ENCODE peak calls at places on chromosomes 11 and 22, in eight cellular contexts. T is NCI-H2081; K is CD8-positive, alpha-beta T cell; S is stomach; Z is mesendoderm; E is colonic mucosa; R is GM19239; F is stimulated activated CD4-positive, alpha-beta T cell treated with anti-CD3 and anti-CD28 coated beads, Interleukin-1b, Interleukin-23, amount 100 ng/mL, for 48 hours. A is an unnamed sample.

GRCh38 chr11:87466228-87466627 is 428.5 kb downstream of the TMEM135 start:
- DNase-seq in K (no peak), R (no peak), E (no peak), Z (no peak), T (no peak), S (no peak), F (no peak), A (no peak)

GRCh38 chr11:134333312-134333711 is 1.5 kb downstream of the GLB1L2 start:
- DNase-seq in F (no peak), K (no peak), T (no peak), E (no peak), S (no peak), Z (no peak), R (no peak), A (no peak)

GRCh38 chr11:4610258-4610935 is 2.4 kb upstream of the TRIM68 start:
- DNase-seq in T (no peak), R (no peak), K (no peak), S (no peak), Z (peak), E (no peak), F (no peak), A (no peak)

GRCh38 chr11:69553416-69554357 is 72.2 kb downstream of the LINC01488 start:
- DNase-seq in F (no peak), Z (no peak), R (no peak), T (no peak), S (no peak), K (no peak), E (no peak), A (no peak)

GRCh38 chr11:94149435-94149834 is 20.8 kb downstream of the PANX1 start:
- DNase-seq in K (no peak), S (no peak), T (no peak), F (no peak), E (no peak), Z (no peak), R (no peak), A (no peak)

GRCh38 chr11:19683141-19683805 is 29.4 kb upstream of the NAV2 start:
- DNase-seq in T (no peak), E (no peak), K (no peak), S (no peak), R (no peak), F (no peak), Z (no peak), A (no peak)

GRCh38 chr22:37906364-37907008 is 389 bp downstream of the MICALL1 start:
- DNase-seq in E (peak), F (peak), S (no peak), Z (no peak), K (peak), T (no peak), R (peak), A (peak)

GRCh38 chr11:10845589-10845988 is 12.3 kb downstream of the ZBED5 start:
- DNase-seq in E (no peak), K (no peak), F (no peak), T (no peak), R (no peak), Z (no peak), S (no peak), A (no peak)

GRCh38 chr11:2947744-2948143 is 18.5 kb upstream of the PHLDA2 start:
- DNase-seq in K (no peak), T (no peak), E (no peak), Z (no peak), F (no peak), R (no peak), S (no peak), A (no peak)

GRCh38 chr11:113847580-113847979 is 27.8 kb downstream of the USP28 start:
- DNase-seq in R (no peak), Z (no peak), F (no peak), K (no peak), E (no peak), T (no peak), S (no peak), A (no peak)

GRCh38 chr22:46043816-46044717 is 67.1 kb upstream of the WNT7B start:
- DNase-seq in Z (peak), E (peak), S (peak), K (no peak), R (no peak), T (peak), F (peak), A (no peak)

GRCh38 chr11:3014314-3014938 is 22.3 kb upstream of the NAP1L4 start:
- DNase-seq in E (no peak), F (peak), Z (no peak), S (no peak), R (no peak), K (peak), T (no peak), A (no peak)

GRCh38 chr11:28690746-28691145 is 582.6 kb downstream of the METTL15 start:
- DNase-seq in S (no peak), K (no peak), F (no peak), E (no peak), R (no peak), Z (no peak), T (no peak), A (no peak)